ENCODE peak calls at places on chromosomes 13 and 19, in four cellular contexts. P is esophagus squamous epithelium, U is IMR-90, E is adrenal gland. A is an unnamed sample. For H3K36me3, the result is how much of the 10 kb centered on the place peaks cover.

GRCh38 chr13:99984463-99985242 is 3.1 kb downstream of the ZIC2 start:
- DNase-seq in P (no peak), U (no peak), E (no peak), A (no peak)

GRCh38 chr13:43916828-43917227 is 37.1 kb downstream of the LACC1 start:
- DNase-seq in P (no peak), U (no peak), E (no peak), A (no peak)

GRCh38 chr13:108368240-108368898 is 98.9 kb downstream of the TNFSF13B start:
- DNase-seq in P (no peak), U (no peak), E (no peak), A (no peak)

GRCh38 chr13:27022571-27023311 is 148.9 kb downstream of the USP12 start:
- DNase-seq in P (no peak), U (peak), E (no peak), A (no peak)

GRCh38 chr13:28301839-28302238 is 163.5 kb downstream of the PAN3 start:
- DNase-seq in P (no peak), U (no peak), E (no peak), A (no peak)

GRCh38 chr13:36130542-36131214 is 504 bp downstream of the DCLK1 start:
- DNase-seq in P (no peak), U (no peak), E (peak), A (peak)

GRCh38 chr19:52230685-52231084 is 38.7 kb upstream of the ZNF766 start:
- DNase-seq in P (no peak), U (no peak), E (no peak), A (no peak)

GRCh38 chr13:39401091-39401647 is 201.8 kb downstream of the LHFPL6 start:
- DNase-seq in P (no peak), U (no peak), E (no peak), A (no peak)

GRCh38 chr13:108269601-108270328 is at the start of gene TNFSF13B:
- DNase-seq in P (no peak), U (peak), E (peak), A (peak)

GRCh38 chr19:4744451-4745170 is 21.0 kb upstream of the DPP9 start:
- DNase-seq in P (no peak), U (peak), E (peak), A (peak)

GRCh38 chr13:61575941-61576340 is 160.3 kb upstream of the PCDH20 start:
- DNase-seq in P (no peak), U (no peak), E (no peak), A (no peak)

GRCh38 chr13:40064723-40065122 is 409.3 kb downstream of the COG6 start:
- DNase-seq in P (no peak), U (peak), E (no peak), A (no peak)

GRCh38 chr13:113651511-113652403 is 6.2 kb downstream of the ATP4B start:
- DNase-seq in P (no peak), U (no peak), E (peak), A (peak)

GRCh38 chr19:40724848-40725247 is 7.9 kb downstream of the ITPKC start:
- DNase-seq in P (no peak), U (no peak), E (no peak), A (no peak)

GRCh38 chr19:45691516-45692186 is at the start of gene SNRPD2:
- DNase-seq in P (peak), U (peak), E (peak), A (peak)

GRCh38 chr19:34173145-34173956 is 1.0 kb downstream of the LSM14A start:
- DNase-seq in P (no peak), U (peak), E (peak), A (peak)

DNA sequence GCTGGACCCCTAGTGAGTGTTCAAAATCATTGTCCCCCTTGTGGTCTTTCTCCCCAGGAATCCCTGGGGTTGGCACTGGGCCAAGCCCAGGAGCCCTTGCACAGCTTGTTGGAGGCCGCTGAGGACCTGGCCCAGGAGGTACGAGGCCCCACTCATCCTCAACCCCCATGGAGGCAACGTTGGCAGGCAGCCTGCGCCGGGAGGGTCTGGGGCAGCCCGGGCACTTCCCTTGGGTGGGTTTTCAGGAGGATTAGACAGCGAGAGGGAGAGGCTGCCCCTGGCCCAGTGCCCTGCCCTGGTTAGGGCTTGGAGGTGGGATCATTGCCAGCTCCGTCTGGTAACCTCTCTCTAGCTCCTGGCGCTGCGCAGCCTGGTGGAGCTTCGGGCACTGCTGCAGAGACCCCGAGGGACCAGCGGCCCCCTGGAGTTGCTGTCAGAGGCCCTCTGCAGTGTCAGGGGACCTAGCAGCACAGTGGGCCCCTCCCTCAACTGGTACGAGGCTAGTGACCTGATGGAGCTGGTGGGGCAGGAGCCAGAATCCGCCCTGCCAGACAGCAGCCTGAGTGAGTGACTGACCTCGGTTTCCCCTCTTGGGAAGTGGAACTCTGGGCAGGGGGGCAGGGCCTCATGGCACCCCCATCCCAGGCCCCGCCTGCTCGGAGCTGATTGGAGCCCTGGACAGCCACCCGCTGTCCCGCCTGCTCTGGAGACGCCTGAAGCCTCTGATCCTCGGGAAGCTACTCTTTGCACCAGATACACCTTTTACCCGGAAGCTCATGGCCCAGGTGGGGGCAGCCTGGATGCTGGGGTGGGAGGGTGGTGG is 3.0 kb downstream of the ABCA7 start:
- DNase-seq in P (no peak), U (no peak), E (no peak), A (no peak)
- H3K36me3 ChIP-seq in P (under half), U (under half), E (under half), A (under half)

GRCh38 chr19:17718988-17719711 is at the start of gene MAP1S:
- DNase-seq in P (no peak), U (peak), E (peak), A (peak)
- TF ChIP-seq POLR2A in P (peak), U (peak), E (peak), A (no peak)

DNA sequence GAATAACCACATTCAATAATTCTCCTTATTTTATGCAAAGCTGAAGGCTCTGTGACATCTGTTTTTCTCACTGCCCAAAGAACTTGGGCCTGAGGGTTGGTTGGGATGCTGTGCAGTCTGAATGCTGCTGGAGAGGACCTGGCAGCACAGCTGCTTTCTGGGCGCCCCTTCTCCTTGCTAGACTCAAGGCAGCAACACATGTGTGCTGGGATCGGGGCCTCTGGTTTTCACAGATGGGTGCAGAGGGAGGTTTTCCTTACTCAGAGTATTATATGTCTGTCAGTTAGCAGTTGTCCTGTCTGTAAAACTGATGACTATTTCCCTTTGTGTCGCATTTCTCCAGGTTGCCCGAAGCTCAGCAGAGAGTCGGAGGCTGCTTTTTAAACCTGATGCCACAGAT is 53.2 kb upstream of the TEX29 start:
- DNase-seq in P (no peak), U (no peak), E (no peak), A (no peak)
- H3K36me3 ChIP-seq in P (half or more), U (under half), E (under half), A (half or more)

DNA sequence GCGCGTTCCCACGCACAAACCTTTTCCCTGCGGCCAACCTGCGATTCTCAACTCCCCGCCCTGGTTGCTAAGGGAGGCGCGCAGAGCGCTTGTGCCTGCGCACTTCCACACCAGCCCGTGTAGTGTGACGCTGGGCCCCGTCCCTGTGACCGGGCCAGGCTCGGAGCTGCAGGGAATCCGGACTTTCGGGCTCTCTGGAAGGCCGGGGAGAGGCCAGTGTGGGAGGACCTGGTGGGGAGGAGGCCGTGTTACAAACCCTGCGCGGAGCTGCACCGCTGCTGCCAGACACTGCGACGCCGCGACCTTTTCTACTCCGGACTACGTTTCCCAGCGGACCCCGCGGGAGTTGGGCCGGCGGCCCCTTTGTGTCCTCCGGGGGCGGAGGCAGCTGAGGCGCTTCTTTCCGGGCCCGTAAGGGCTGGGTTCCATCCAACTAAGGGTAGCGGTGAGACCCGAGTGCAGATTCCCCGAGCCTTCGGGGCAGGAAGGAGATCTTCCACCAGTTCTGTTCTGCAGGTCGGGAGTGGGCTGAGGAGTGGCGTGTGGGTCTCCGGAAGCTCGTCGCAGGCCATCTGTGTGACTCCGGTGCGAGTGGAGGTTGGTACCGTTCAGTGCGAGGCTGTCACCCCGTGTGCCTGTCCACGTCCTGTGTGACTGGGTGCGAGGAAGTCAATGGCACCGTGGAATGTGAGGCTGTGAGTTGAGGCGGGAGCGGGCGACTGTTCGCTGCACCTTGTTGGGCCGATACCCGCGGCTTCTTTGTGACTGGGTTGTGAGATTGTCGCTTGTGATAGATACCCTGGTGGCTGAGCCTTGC is at the start of gene ZNF570:
- DNase-seq in P (peak), U (peak), E (peak), A (peak)
- TF ChIP-seq POLR2A in P (peak), U (peak), E (peak), A (no peak)

GRCh38 chr19:50378863-50379236 is 2.6 kb downstream of the NR1H2 start:
- DNase-seq in P (no peak), U (no peak), E (no peak), A (no peak)
- H3K36me3 ChIP-seq in P (half or more), U (under half), E (under half), A (under half)

GRCh38 chr19:1108291-1109031 is 4.7 kb downstream of the GPX4 start:
- DNase-seq in P (no peak), U (no peak), E (no peak), A (no peak)

GRCh38 chr19:1109032-1109541 is 5.3 kb downstream of the GPX4 start:
- DNase-seq in P (no peak), U (no peak), E (no peak), A (peak)

GRCh38 chr19:1105873-1106840 is 2.4 kb downstream of the GPX4 start:
- DNase-seq in P (no peak), U (no peak), E (no peak), A (no peak)

GRCh38 chr19:1106841-1107654 is 3.3 kb downstream of the GPX4 start:
- DNase-seq in P (no peak), U (peak), E (no peak), A (no peak)

GRCh38 chr19:1107655-1108261 is 4.0 kb downstream of the GPX4 start:
- DNase-seq in P (no peak), U (no peak), E (no peak), A (no peak)
- TF ChIP-seq POLR2A in P (no peak), U (no peak), E (no peak), A (no peak)

GRCh38 chr19:10692673-10693264 is 8.5 kb upstream of the QTRT1 start:
- DNase-seq in P (no peak), U (no peak), E (no peak), A (no peak)
- H3K36me3 ChIP-seq in P (half or more), U (under half), E (under half), A (half or more)

A was measured in heart left ventricle.